ENCODE peak calls at places on chromosomes 7 and 10, in four cellular contexts. One of them, this sample, is unnamed.

GRCh38 chr7:27169658-27170493 is 4.2 kb downstream of the HOXA10 start:
- DNase-seq in foreskin fibroblast: peak
- DNase-seq in CD8-positive, alpha-beta memory T cell: no peak
- DNase-seq in HS-27A: no peak
- DNase-seq in this sample: no peak

GRCh38 chr10:31075434-31075833 is 43.8 kb upstream of the ZNF438 start:
- DNase-seq in CD8-positive, alpha-beta memory T cell: no peak
- DNase-seq in foreskin fibroblast: peak
- DNase-seq in HS-27A: peak
- DNase-seq in this sample: no peak

GRCh38 chr7:54778696-54779285 is 19.8 kb upstream of the SEC61G start:
- DNase-seq in HS-27A: no peak
- DNase-seq in foreskin fibroblast: peak
- DNase-seq in CD8-positive, alpha-beta memory T cell: no peak
- DNase-seq in this sample: no peak

GRCh38 chr10:116947838-116948529 is 57.0 kb downstream of the SHTN1 start:
- DNase-seq in CD8-positive, alpha-beta memory T cell: no peak
- DNase-seq in foreskin fibroblast: peak
- DNase-seq in HS-27A: peak
- DNase-seq in this sample: no peak

GRCh38 chr7:152095771-152096170 is 70.3 kb downstream of the GALNT11 start:
- DNase-seq in foreskin fibroblast: no peak
- DNase-seq in HS-27A: no peak
- DNase-seq in CD8-positive, alpha-beta memory T cell: no peak
- DNase-seq in this sample: no peak

GRCh38 chr10:110612073-110612472 is 32.1 kb upstream of the RBM20 start:
- DNase-seq in foreskin fibroblast: no peak
- DNase-seq in HS-27A: no peak
- DNase-seq in CD8-positive, alpha-beta memory T cell: no peak
- DNase-seq in this sample: no peak

GRCh38 chr10:18737236-18737635 is 78.0 kb downstream of the ARL5B start:
- DNase-seq in HS-27A: peak
- DNase-seq in CD8-positive, alpha-beta memory T cell: no peak
- DNase-seq in foreskin fibroblast: peak
- DNase-seq in this sample: no peak

GRCh38 chr10:10870523-10871241 is 147.0 kb upstream of the CELF2 start:
- DNase-seq in CD8-positive, alpha-beta memory T cell: no peak
- DNase-seq in HS-27A: no peak
- DNase-seq in foreskin fibroblast: no peak
- DNase-seq in this sample: no peak

GRCh38 chr10:21260060-21260792 is 265.3 kb downstream of the SKIDA1 start:
- DNase-seq in HS-27A: no peak
- DNase-seq in CD8-positive, alpha-beta memory T cell: no peak
- DNase-seq in foreskin fibroblast: peak
- DNase-seq in this sample: no peak

GRCh38 chr10:69333205-69333604 is 54.9 kb downstream of the HK1 start:
- DNase-seq in foreskin fibroblast: peak
- DNase-seq in HS-27A: no peak
- DNase-seq in CD8-positive, alpha-beta memory T cell: no peak
- DNase-seq in this sample: no peak

GRCh38 chr10:88428442-88428841 is 154.7 kb downstream of the RNLS start:
- DNase-seq in HS-27A: no peak
- DNase-seq in CD8-positive, alpha-beta memory T cell: no peak
- DNase-seq in foreskin fibroblast: peak
- DNase-seq in this sample: no peak

GRCh38 chr7:97174308-97174707 is 56.8 kb downstream of the SDHAF3 start:
- DNase-seq in CD8-positive, alpha-beta memory T cell: no peak
- DNase-seq in HS-27A: no peak
- DNase-seq in foreskin fibroblast: peak
- DNase-seq in this sample: no peak

GRCh38 chr10:24756283-24756682 is 32.6 kb upstream of the ARHGAP21 start:
- DNase-seq in CD8-positive, alpha-beta memory T cell: no peak
- DNase-seq in foreskin fibroblast: no peak
- DNase-seq in HS-27A: no peak
- DNase-seq in this sample: no peak

GRCh38 chr10:11603741-11604140 is 7.7 kb downstream of the USP6NL start:
- DNase-seq in HS-27A: no peak
- DNase-seq in foreskin fibroblast: no peak
- DNase-seq in CD8-positive, alpha-beta memory T cell: no peak
- DNase-seq in this sample: no peak

This sample was measured in activated CD4-positive, CD25-positive, alpha-beta regulatory T cell.